ENCODE peak calls at places on chromosomes 7 and 10, in seven cellular contexts. T is heart right ventricle, L is left ventricle myocardium inferior, Z is GM23338, W is colonic mucosa, F is pancreas, U is PC-3. N is an unnamed sample.

GRCh38 chr7:11343818-11344413 is 370.2 kb downstream of the PHF14 start:
- DNase-seq in T (no peak), L (no peak), Z (peak; percentile 76), W (no peak), F (no peak), U (peak; percentile 78), N (peak; percentile 28)

GRCh38 chr7:6161463-6162330 is 110.7 kb downstream of the CYTH3 start:
- DNase-seq in T (no peak), L (no peak), Z (no peak), W (no peak), F (no peak), U (no peak), N (no peak)

GRCh38 chr7:51702673-51703072 is 386.1 kb upstream of the COBL start:
- DNase-seq in T (no peak), L (no peak), Z (no peak), W (no peak), F (no peak), U (no peak), N (no peak)

GRCh38 chr7:130392456-130392860 is 12.2 kb downstream of the CPA1 start:
- DNase-seq in T (no peak), L (no peak), Z (no peak), W (no peak), F (no peak), U (no peak), N (no peak)

GRCh38 chr10:87617503-87617902 is 42.2 kb upstream of the PAPSS2 start:
- DNase-seq in T (no peak), L (no peak), Z (no peak), W (no peak), F (no peak), U (no peak), N (no peak)

GRCh38 chr10:30857803-30858202 is 173.9 kb downstream of the ZNF438 start:
- DNase-seq in T (peak; percentile 73), L (peak; percentile 77), Z (no peak), W (peak; percentile 40), F (no peak), U (no peak), N (no peak)

GRCh38 chr7:120806669-120807068 is 51.3 kb downstream of the TSPAN12 start:
- DNase-seq in T (no peak), L (no peak), Z (no peak), W (no peak), F (no peak), U (peak; percentile 34), N (no peak)

GRCh38 chr10:105950410-105950809 is 1214.1 kb downstream of the SORCS1 start:
- DNase-seq in T (peak; percentile 39), L (peak; percentile 22), Z (peak; percentile 85), W (peak; percentile 29), F (no peak), U (peak; percentile 65), N (peak; percentile 25)

DNA sequence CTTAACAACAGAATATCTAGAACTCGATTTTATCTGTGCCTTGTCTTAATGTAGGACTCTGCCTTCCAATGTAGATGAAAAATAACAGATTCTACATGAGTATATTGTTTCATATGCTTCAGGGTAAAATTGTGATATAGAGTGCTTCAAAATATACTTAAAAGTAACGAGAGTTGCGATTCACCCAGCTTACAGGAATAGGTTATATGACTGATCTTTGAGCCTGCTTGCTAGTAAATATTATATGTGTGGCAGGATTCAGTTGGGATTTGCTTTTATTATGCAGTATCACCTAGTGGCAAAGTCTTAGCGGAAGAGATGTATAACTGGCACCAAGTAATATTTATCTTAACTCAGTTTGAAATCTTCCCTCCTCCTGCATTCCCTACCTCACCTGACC is 183.3 kb downstream of the SEMA3E start:
- DNase-seq in T (no peak), L (no peak), Z (no peak), W (no peak), F (no peak), U (no peak), N (no peak)
- H3K27ac ChIP-seq in T (no peak overlapping the region), L (no peak overlapping the region), Z (peak overlapping the region; percentile 94), W (no peak overlapping the region), F (no peak overlapping the region), U (no peak overlapping the region), N (no peak overlapping the region)

GRCh38 chr10:121168513-121169216 is 317.5 kb downstream of the WDR11 start:
- DNase-seq in T (no peak), L (no peak), Z (peak; percentile 71), W (no peak), F (no peak), U (no peak), N (no peak)

GRCh38 chr10:121169406-121169805 is 318.2 kb downstream of the WDR11 start:
- DNase-seq in T (no peak), L (no peak), Z (no peak), W (no peak), F (no peak), U (no peak), N (no peak)

GRCh38 chr10:121171825-121172224 is 320.7 kb downstream of the WDR11 start:
- DNase-seq in T (no peak), L (no peak), Z (no peak), W (no peak), F (no peak), U (no peak), N (no peak)

GRCh38 chr10:121165276-121165675 is 314.1 kb downstream of the WDR11 start:
- DNase-seq in T (no peak), L (no peak), Z (no peak), W (no peak), F (no peak), U (peak; percentile 61), N (peak; percentile 51)

GRCh38 chr10:121167534-121168243 is 316.5 kb downstream of the WDR11 start:
- DNase-seq in T (no peak), L (no peak), Z (no peak), W (peak; percentile 34), F (no peak), U (no peak), N (peak; percentile 37)
- TF ChIP-seq CTCF in T (no peak), L (no peak), Z (no peak), W (no peak), F (no peak), U (no peak), N (no peak)

GRCh38 chr10:121494296-121494695 is 103.9 kb downstream of the FGFR2 start:
- DNase-seq in T (no peak), L (no peak), Z (no peak), W (no peak), F (no peak), U (no peak), N (no peak)

GRCh38 chr10:121500591-121501341 is 97.5 kb downstream of the FGFR2 start:
- DNase-seq in T (no peak), L (no peak), Z (no peak), W (no peak), F (no peak), U (no peak), N (no peak)

GRCh38 chr10:121498071-121498470 is 100.2 kb downstream of the FGFR2 start:
- DNase-seq in T (no peak), L (no peak), Z (peak; percentile 67), W (no peak), F (no peak), U (no peak), N (no peak)

GRCh38 chr10:121495719-121496118 is 102.5 kb downstream of the FGFR2 start:
- DNase-seq in T (no peak), L (no peak), Z (no peak), W (no peak), F (no peak), U (no peak), N (no peak)

GRCh38 chr10:121497513-121497912 is 100.7 kb downstream of the FGFR2 start:
- DNase-seq in T (no peak), L (no peak), Z (no peak), W (no peak), F (no peak), U (no peak), N (peak; percentile 10)
- H3K27ac ChIP-seq in T (no peak overlapping the region), L (no peak overlapping the region), Z (no peak overlapping the region), W (no peak overlapping the region), F (no peak overlapping the region), U (no peak overlapping the region), N (no peak overlapping the region)

GRCh38 chr10:3455385-3456334 is 283.1 kb upstream of the PITRM1 start:
- DNase-seq in T (no peak), L (no peak), Z (no peak), W (peak; percentile 17), F (no peak), U (no peak), N (peak; percentile 62)
- TF ChIP-seq CTCF in T (no peak), L (no peak), Z (no peak), W (no peak), F (no peak), U (no peak), N (no peak)

N was measured in mammary epithelial cell.